ENCODE peak calls at places on chromosomes 16 and 17, in four cellular contexts. O is heart left ventricle, C is AG09319, T is H9. D is an unnamed sample.

GRCh38 chr17:81025756-81026155 is 9.2 kb upstream of the BAIAP2 start:
- DNase-seq in O (no peak), C (no peak), T (no peak), D (peak; percentile 11)

GRCh38 chr16:65975049-65975708 is 391.3 kb upstream of the CDH5 start:
- DNase-seq in O (no peak), C (peak; percentile 25), T (no peak), D (no peak)

GRCh38 chr16:72829846-72830620 is 217.9 kb downstream of the ZFHX3 start:
- DNase-seq in O (no peak), C (no peak), T (no peak), D (no peak)

GRCh38 chr16:4327782-4328579 is 12.1 kb downstream of the GLIS2 start:
- DNase-seq in O (peak; percentile 89), C (peak; percentile 45), T (peak; percentile 88), D (peak; percentile 79)

GRCh38 chr16:62079236-62079635 is 43.0 kb upstream of the CDH8 start:
- DNase-seq in O (no peak), C (no peak), T (no peak), D (no peak)

GRCh38 chr17:19596869-19597268 is 51.7 kb upstream of the ALDH3A2 start:
- DNase-seq in O (no peak), C (no peak), T (no peak), D (no peak)

GRCh38 chr16:10465821-10466220 is 80.0 kb downstream of the ATF7IP2 start:
- DNase-seq in O (no peak), C (no peak), T (no peak), D (no peak)

GRCh38 chr17:80486692-80487091 is 10.3 kb upstream of the NPTX1 start:
- DNase-seq in O (no peak), C (no peak), T (peak; percentile 67), D (peak; percentile 34)

GRCh38 chr17:13197586-13197985 is 179.8 kb upstream of the ELAC2 start:
- DNase-seq in O (no peak), C (no peak), T (no peak), D (no peak)

GRCh38 chr16:66490774-66491715 is 58.9 kb downstream of the TK2 start:
- DNase-seq in O (no peak), C (no peak), T (no peak), D (no peak)

GRCh38 chr16:6081320-6081976 is 983.9 kb upstream of the EEF2KMT start:
- DNase-seq in O (no peak), C (no peak), T (peak; percentile 68), D (peak; percentile 69)

GRCh38 chr17:62085511-62086408 is 20.7 kb upstream of the MED13 start:
- DNase-seq in O (no peak), C (no peak), T (no peak), D (no peak)

GRCh38 chr17:48995871-48996695 is 1.1 kb upstream of the IGF2BP1 start:
- DNase-seq in O (no peak), C (no peak), T (peak; percentile 95), D (peak; percentile 89)

GRCh38 chr17:20083460-20083859 is 74.3 kb downstream of the SPECC1 start:
- DNase-seq in O (no peak), C (no peak), T (no peak), D (no peak)

GRCh38 chr17:66441012-66441703 is 138.7 kb downstream of the PRKCA start:
- DNase-seq in O (no peak), C (no peak), T (no peak), D (no peak)

GRCh38 chr17:57294629-57295501 is 38.5 kb downstream of the MSI2 start:
- DNase-seq in O (peak; percentile 60), C (no peak), T (no peak), D (no peak)

GRCh38 chr17:39872700-39873099 is 4.7 kb downstream of the ZPBP2 start:
- DNase-seq in O (no peak), C (no peak), T (no peak), D (no peak)

GRCh38 chr17:47702391-47702995 is 8.5 kb downstream of the TBKBP1 start:
- DNase-seq in O (no peak), C (no peak), T (no peak), D (no peak)

DNA sequence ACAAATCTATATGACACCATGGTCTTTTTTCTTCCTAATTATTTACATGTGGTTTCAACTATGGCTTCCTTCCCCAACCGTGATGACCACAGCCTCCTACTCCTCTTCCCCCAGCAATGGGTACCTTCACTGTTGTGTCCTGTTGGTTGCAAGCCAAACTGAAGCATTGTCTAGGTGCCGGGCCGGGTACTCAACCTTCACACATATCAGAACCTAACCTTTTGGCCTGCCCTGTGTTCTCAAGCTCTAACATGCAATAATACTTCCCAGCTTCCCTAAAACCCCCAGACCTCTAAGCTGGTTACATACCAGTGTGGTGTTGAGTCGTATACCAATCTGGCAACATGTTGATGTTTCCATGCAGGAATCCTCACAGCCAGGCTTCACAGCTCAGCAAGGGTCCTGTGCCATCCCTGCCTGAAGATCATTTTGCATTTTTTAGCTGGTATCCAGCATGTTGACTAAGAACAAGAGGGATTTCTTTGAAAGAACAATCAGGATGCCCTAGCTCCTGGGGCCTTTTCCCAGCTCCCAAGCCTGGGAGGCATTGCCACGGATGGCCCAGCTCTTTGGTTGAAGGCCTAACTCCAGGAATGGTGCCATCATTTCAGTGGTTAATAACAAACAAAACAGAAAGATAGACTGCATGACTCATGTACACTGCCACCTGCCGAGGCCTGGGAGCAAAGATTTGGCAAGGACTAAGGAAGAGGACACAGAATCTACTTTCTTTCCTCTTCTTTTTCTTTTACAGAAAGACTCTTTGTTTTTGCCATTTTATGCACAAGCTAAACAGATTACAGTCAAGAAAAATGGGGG is 373.7 kb upstream of the SALL1 start:
- DNase-seq in O (no peak), C (peak; percentile 14), T (no peak), D (no peak)
- TF ChIP-seq CTCF in O (no peak), C (peak; percentile 30), T (no peak), D (no peak)

DNA sequence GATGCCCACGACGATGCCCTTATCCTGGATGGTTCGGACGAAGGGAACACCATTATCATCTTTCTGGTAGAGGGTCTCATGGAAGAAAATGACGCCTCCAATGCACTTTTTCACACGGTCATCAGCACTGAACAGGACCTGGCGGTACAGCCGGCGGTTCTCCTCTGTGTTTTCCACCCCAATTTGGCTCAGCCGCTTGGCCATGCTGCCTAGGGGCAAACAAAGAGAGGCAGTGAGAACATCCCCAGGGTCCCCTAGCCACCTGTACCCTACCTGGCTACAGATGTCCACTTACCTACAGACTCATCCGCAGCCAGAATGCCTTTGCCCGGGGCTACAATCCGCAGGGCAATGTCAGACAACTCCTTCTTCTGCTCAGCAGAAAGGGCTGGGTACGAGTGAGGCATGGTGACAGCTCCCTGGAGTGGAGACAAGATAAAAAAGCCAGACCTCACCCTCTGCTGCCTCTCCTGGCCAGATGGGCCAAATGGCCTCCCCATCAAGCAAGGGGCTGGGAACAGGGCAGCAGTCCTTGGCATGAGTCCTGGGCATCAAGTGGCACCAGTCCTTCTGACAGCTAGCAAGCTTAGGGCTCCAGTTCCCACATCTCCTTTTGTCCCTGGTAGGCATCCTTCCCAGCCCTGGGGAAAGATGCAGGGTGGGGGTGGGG is 1.4 kb downstream of the ALDOC start:
- DNase-seq in O (peak; percentile 85), C (no peak), T (no peak), D (no peak)
- TF ChIP-seq CTCF in O (peak; percentile 45), C (no peak), T (peak; percentile 24), D (no peak)

GRCh38 chr17:74649909-74650308 is 26.4 kb upstream of the CD300E start:
- DNase-seq in O (no peak), C (no peak), T (no peak), D (no peak)

GRCh38 chr17:74646231-74646630 is 22.7 kb upstream of the CD300E start:
- DNase-seq in O (no peak), C (no peak), T (no peak), D (no peak)

GRCh38 chr17:74647871-74648672 is 24.5 kb upstream of the CD300E start:
- DNase-seq in O (no peak), C (no peak), T (no peak), D (no peak)

GRCh38 chr17:74654742-74655141 is 31.2 kb upstream of the CD300E start:
- DNase-seq in O (no peak), C (no peak), T (no peak), D (no peak)

DNA sequence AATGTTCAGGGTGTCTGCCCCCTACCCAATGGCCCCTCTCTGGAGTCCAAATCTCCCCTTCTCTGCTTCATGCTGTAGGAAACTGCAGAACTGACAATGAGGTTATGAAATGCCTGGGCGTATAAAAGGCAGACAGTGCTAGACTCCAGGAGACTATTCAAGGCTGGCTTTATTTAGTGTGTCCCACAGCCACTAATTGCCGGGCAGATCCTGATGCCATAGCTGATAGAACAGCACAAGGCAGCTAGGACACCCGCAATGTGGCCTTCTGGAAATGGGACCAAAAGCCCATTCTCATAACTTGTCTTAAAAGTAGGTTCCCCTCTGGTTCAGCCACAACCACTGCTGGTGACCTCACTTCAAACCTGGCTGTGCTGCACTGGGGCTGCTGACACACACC is 28.5 kb upstream of the CD300E start:
- DNase-seq in O (no peak), C (no peak), T (no peak), D (no peak)
- TF ChIP-seq CTCF in O (no peak), C (no peak), T (no peak), D (no peak)

DNA sequence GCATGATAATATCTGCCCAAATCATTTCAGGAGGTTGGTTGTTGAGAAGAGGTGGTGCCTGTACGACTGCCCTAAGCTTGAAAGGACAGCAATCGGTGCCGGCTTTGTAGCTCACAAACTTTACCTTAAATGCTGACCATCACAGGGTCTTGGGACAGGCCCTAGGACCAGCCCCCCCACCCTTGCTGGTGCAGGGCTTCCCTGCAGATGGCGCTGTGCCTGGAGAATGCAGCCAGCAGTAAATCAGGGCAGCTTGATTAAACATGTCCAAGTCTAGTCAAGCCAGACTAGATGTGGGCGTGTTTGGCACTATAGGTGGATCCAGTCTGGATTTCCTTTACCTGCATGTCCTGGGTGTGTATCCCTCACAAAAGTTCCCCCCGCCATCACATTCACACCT is 135.5 kb upstream of the CRHR1 start:
- DNase-seq in O (no peak), C (no peak), T (peak; percentile 82), D (peak; percentile 51)
- TF ChIP-seq CTCF in O (no peak), C (no peak), T (peak; percentile 83), D (no peak)

GRCh38 chr16:31114468-31114867 is 3.0 kb upstream of the KAT8 start:
- DNase-seq in O (no peak), C (no peak), T (no peak), D (no peak)
- TF ChIP-seq CTCF in O (no peak), C (no peak), T (no peak), D (no peak)

GRCh38 chr16:23433261-23433920 is 19.6 kb downstream of the COG7 start:
- DNase-seq in O (no peak), C (no peak), T (no peak), D (no peak)
- TF ChIP-seq CTCF in O (no peak), C (no peak), T (no peak), D (no peak)

DNA sequence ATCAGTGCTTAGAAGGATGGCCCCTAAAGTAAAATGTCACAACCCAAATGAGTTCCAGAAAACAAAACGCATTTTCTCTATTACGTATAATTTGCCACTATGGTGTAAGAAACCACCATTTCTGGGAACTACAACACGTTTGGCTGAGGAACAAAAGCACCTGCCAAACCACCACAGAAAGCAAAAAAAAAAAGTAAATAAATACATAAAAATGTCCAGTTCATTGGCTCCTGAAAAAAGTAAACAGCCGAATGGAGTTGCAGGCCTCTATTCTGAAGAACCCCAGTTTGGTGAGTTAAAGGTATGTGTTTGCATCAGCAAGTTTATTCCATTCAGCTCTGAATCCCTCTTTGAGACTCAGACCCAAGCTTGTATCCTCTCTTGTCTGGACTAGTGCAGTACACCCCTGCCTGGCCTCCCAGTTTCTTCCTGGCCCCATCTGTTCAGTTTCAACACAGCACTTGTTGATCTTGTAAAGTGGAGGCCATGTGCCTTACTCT is 36.9 kb downstream of the ERN1 start:
- DNase-seq in O (no peak), C (no peak), T (no peak), D (no peak)
- TF ChIP-seq CTCF in O (no peak), C (no peak), T (no peak), D (no peak)